ENCODE peak calls at places on chromosomes 3 and 15, in nine cellular contexts. J, U, S, I, V, T, E, B and N are unnamed samples.
A peak's percentile ranks its signal among the peaks of the same experiment; 100 is the strongest.

GRCh38 chr15:90838066-90838465 is 30.3 kb upstream of the FURIN start:
- DNase-seq in T (no peak), E (no peak), J (peak; percentile 91), I (no peak), B (no peak), V (peak; percentile 94), S (no peak), U (no peak), N (no peak)

GRCh38 chr3:28739647-28740046 is 391.0 kb upstream of the AZI2 start:
- DNase-seq in V (no peak), T (no peak), B (no peak), U (no peak), E (no peak), S (no peak), I (no peak), J (no peak), N (no peak)

GRCh38 chr3:173932624-173933023 is 535.1 kb downstream of the NLGN1 start:
- DNase-seq in S (no peak), I (no peak), T (peak; percentile 79), E (peak; percentile 19), B (no peak), J (no peak), V (no peak), U (peak; percentile 94), N (peak; percentile 77)

GRCh38 chr3:102079809-102080197 is 230.5 kb downstream of the NFKBIZ start:
- DNase-seq in T (no peak), B (no peak), E (no peak), U (no peak), J (no peak), I (no peak), V (no peak), S (no peak), N (no peak)

GRCh38 chr15:72472907-72473669 is 1.0 kb upstream of the ARIH1 start:
- DNase-seq in B (no peak), I (no peak), J (no peak), V (no peak), S (no peak), E (no peak), T (peak; percentile 31), U (no peak), N (no peak)

GRCh38 chr3:33355611-33356010 is 78.4 kb downstream of the FBXL2 start:
- DNase-seq in J (no peak), B (no peak), S (no peak), V (no peak), I (no peak), E (no peak), T (peak; percentile 13), U (no peak), N (peak; percentile 74)

GRCh38 chr3:59809016-59809415 is 759.2 kb upstream of the CFAP20DC start:
- DNase-seq in E (no peak), T (peak; percentile 73), J (no peak), V (no peak), B (no peak), S (no peak), U (no peak), I (no peak), N (peak; percentile 28)

GRCh38 chr3:155239960-155240359 is 53.5 kb downstream of the STRIT1 start:
- DNase-seq in I (no peak), S (no peak), B (no peak), T (no peak), E (no peak), V (no peak), J (no peak), U (no peak), N (no peak)

GRCh38 chr3:57556459-57557087 is 499 bp downstream of the PDE12 start:
- DNase-seq in J (no peak), T (peak; percentile 45), S (no peak), B (peak; percentile 46), E (peak; percentile 41), I (no peak), U (no peak), V (peak; percentile 74), N (no peak)

GRCh38 chr3:114392831-114393230 is 99.0 kb downstream of the TIGIT start:
- DNase-seq in V (no peak), E (no peak), I (no peak), J (no peak), T (no peak), U (no peak), S (no peak), B (no peak), N (no peak)

GRCh38 chr3:106678657-106679390 is 698.4 kb upstream of the CCDC54 start:
- DNase-seq in T (no peak), J (no peak), B (no peak), E (no peak), I (peak; percentile 41), U (no peak), V (no peak), S (no peak), N (no peak)

GRCh38 chr3:4426782-4427344 is 40.2 kb downstream of the SUMF1 start:
- DNase-seq in U (no peak), S (no peak), E (no peak), B (no peak), V (no peak), J (no peak), T (peak; percentile 63), I (no peak), N (peak; percentile 93)

GRCh38 chr3:55330756-55331155 is 156.3 kb downstream of the WNT5A start:
- DNase-seq in T (peak; percentile 31), V (no peak), I (no peak), U (no peak), S (no peak), E (no peak), J (no peak), B (no peak), N (peak; percentile 26)

GRCh38 chr15:55133972-55134371 is 62.8 kb downstream of the RSL24D1 start:
- DNase-seq in B (no peak), T (no peak), J (no peak), S (no peak), V (no peak), U (no peak), E (no peak), I (no peak), N (no peak)

GRCh38 chr3:169633789-169634188 is 29.7 kb downstream of the MECOM start:
- DNase-seq in E (no peak), S (no peak), I (no peak), B (no peak), V (no peak), J (no peak), U (no peak), T (no peak), N (no peak)

GRCh38 chr3:136994772-136995516 is 37.2 kb downstream of the IL20RB start:
- DNase-seq in U (peak; percentile 94), S (peak; percentile 86), E (no peak), V (no peak), B (peak; percentile 85), T (peak; percentile 84), J (no peak), I (peak; percentile 63), N (peak; percentile 20)

GRCh38 chr3:56878046-56878445 is 76.3 kb upstream of the ARHGEF3 start:
- DNase-seq in T (no peak), B (no peak), V (no peak), U (no peak), E (no peak), I (no peak), J (peak; percentile 19), S (no peak), N (peak; percentile 48)

GRCh38 chr3:151579571-151580270 is 118.9 kb upstream of the IGSF10 start:
- DNase-seq in J (no peak), U (no peak), T (no peak), S (no peak), I (no peak), B (no peak), V (no peak), E (no peak), N (no peak)

GRCh38 chr3:162938073-162938472 is 1441.5 kb downstream of the OTOL1 start:
- DNase-seq in U (no peak), T (no peak), I (peak; percentile 58), V (no peak), J (no peak), S (no peak), E (no peak), B (no peak), N (no peak)

GRCh38 chr15:28955686-28956421 is 70.1 kb downstream of the APBA2 start:
- DNase-seq in B (no peak), V (peak; percentile 43), J (no peak), S (no peak), T (peak; percentile 86), U (no peak), I (no peak), E (no peak), N (peak; percentile 77)

GRCh38 chr3:17733768-17734167 is 8.7 kb downstream of the TBC1D5 start:
- DNase-seq in S (no peak), U (no peak), J (no peak), I (no peak), T (no peak), V (no peak), E (no peak), B (no peak), N (no peak)

GRCh38 chr3:41794748-41795589 is 166.9 kb downstream of the ULK4 start:
- DNase-seq in T (no peak), U (no peak), S (no peak), E (no peak), I (no peak), V (no peak), B (no peak), J (no peak), N (no peak)

GRCh38 chr15:26128611-26129140 is 265.5 kb upstream of the ATP10A start:
- DNase-seq in J (no peak), B (no peak), S (no peak), T (no peak), U (no peak), V (no peak), E (no peak), I (no peak), N (no peak)

GRCh38 chr3:115146032-115146417 is 1.1 kb downstream of the ZBTB20 start:
- DNase-seq in E (no peak), I (peak; percentile 30), S (peak; percentile 90), V (peak; percentile 57), B (peak; percentile 32), T (peak; percentile 72), U (peak; percentile 74), J (peak; percentile 19), N (peak; percentile 76)